ENCODE peak calls at places on chromosomes 7 and 10, in eight cellular contexts. J is T follicular helper cell; G is iPS-NIHi11; Z is ELF-1; C is heart right ventricle; U is aorta; N is brain microvascular endothelial cell; A is stimulated activated CD4-positive, alpha-beta T cell treated with anti-CD3 and anti-CD28 coated beads, Interleukin-1b, Interleukin-23, amount 100 ng/mL, for 48 hours. E is an unnamed sample.
A peak's percentile ranks its signal among the peaks of the same experiment; 100 is the strongest.

GRCh38 chr7:138658889-138659288 is 42.3 kb downstream of the SVOPL start:
- DNase-seq in C (no peak), A (no peak), G (no peak), J (no peak), U (no peak), Z (peak; percentile 79), N (no peak), E (no peak)

GRCh38 chr10:35546824-35547225 is 58.3 kb upstream of the GJD4 start:
- DNase-seq in A (no peak), C (no peak), G (no peak), J (no peak), Z (peak; percentile 78), N (peak; percentile 46), U (no peak), E (no peak)

GRCh38 chr7:15314922-15315321 is 246.9 kb downstream of the AGMO start:
- DNase-seq in G (no peak), C (no peak), U (no peak), Z (no peak), N (no peak), J (no peak), A (no peak), E (no peak)

GRCh38 chr10:49178489-49179471 is 9.4 kb downstream of the TMEM273 start:
- DNase-seq in A (no peak), C (no peak), G (no peak), Z (no peak), J (no peak), U (no peak), N (no peak), E (no peak)

GRCh38 chr10:123997486-123998196 is 95.8 kb downstream of the CHST15 start:
- DNase-seq in Z (no peak), C (no peak), G (no peak), N (peak; percentile 97), A (no peak), U (no peak), J (no peak), E (no peak)

GRCh38 chr10:21048086-21048485 is 151.0 kb upstream of the NEBL start:
- DNase-seq in Z (peak; percentile 24), J (no peak), A (no peak), U (no peak), N (no peak), C (no peak), G (no peak), E (no peak)

GRCh38 chr10:117736655-117737054 is 194.1 kb downstream of the EMX2 start:
- DNase-seq in J (no peak), C (no peak), A (no peak), G (peak; percentile 36), N (no peak), U (no peak), Z (peak; percentile 39), E (no peak)

GRCh38 chr10:122234416-122234815 is 36.7 kb upstream of the BTBD16 start:
- DNase-seq in G (no peak), N (no peak), Z (no peak), J (no peak), U (no peak), C (no peak), A (no peak), E (no peak)

GRCh38 chr7:102377-102711 is 90.0 kb upstream of the FAM20C start:
- DNase-seq in A (no peak), J (no peak), N (no peak), U (no peak), G (no peak), Z (no peak), C (no peak), E (no peak)

GRCh38 chr7:16638282-16639265 is 7.0 kb downstream of the ANKMY2 start:
- DNase-seq in G (no peak), C (no peak), U (no peak), N (no peak), A (no peak), Z (no peak), J (no peak), E (no peak)

GRCh38 chr7:128117691-128118090 is 86.5 kb upstream of the LRRC4 start:
- DNase-seq in Z (no peak), G (no peak), N (no peak), C (no peak), J (no peak), A (no peak), U (no peak), E (no peak)

GRCh38 chr10:70440296-70441160 is 953 bp downstream of the NODAL start:
- DNase-seq in U (peak; percentile 78), A (peak; percentile 25), Z (peak; percentile 82), G (peak; percentile 64), C (no peak), N (no peak), J (no peak), E (no peak)

GRCh38 chr7:25852249-25852994 is 299.6 kb upstream of the NFE2L3 start:
- DNase-seq in J (no peak), U (peak; percentile 80), G (no peak), Z (peak; percentile 85), A (no peak), C (no peak), N (no peak), E (no peak)

GRCh38 chr10:44697096-44697495 is 214.0 kb upstream of the TMEM72 start:
- DNase-seq in J (no peak), G (no peak), N (no peak), A (no peak), C (no peak), Z (no peak), U (no peak), E (no peak)

GRCh38 chr7:68752485-68752884 is 845.8 kb upstream of the AUTS2 start:
- DNase-seq in N (no peak), Z (no peak), J (no peak), G (no peak), A (no peak), C (no peak), U (no peak), E (no peak)

GRCh38 chr7:93856319-93856718 is 34.2 kb downstream of the TFPI2 start:
- DNase-seq in J (no peak), N (no peak), A (no peak), G (no peak), Z (no peak), C (no peak), U (no peak), E (no peak)

GRCh38 chr10:2456834-2457233 is 610.5 kb upstream of the PFKP start:
- DNase-seq in C (no peak), G (peak; percentile 38), A (no peak), N (no peak), U (no peak), J (no peak), Z (no peak), E (no peak)

GRCh38 chr7:151174246-151175046 is 7.0 kb upstream of the GBX1 start:
- DNase-seq in U (peak; percentile 80), J (no peak), A (peak; percentile 35), N (peak; percentile 8), C (peak; percentile 37), G (no peak), Z (peak; percentile 89), E (no peak)

GRCh38 chr7:66626236-66626957 is 2.3 kb upstream of the KCTD7 start:
- DNase-seq in G (no peak), N (no peak), J (no peak), U (no peak), A (no peak), Z (no peak), C (no peak), E (no peak)

GRCh38 chr7:150727381-150727780 is 9.8 kb upstream of the GIMAP5 start:
- DNase-seq in C (no peak), Z (no peak), J (no peak), G (no peak), U (no peak), N (no peak), A (no peak), E (no peak)

GRCh38 chr10:105189464-105189800 is 548.3 kb downstream of the SORCS3 start:
- DNase-seq in U (no peak), Z (no peak), C (no peak), N (no peak), J (no peak), G (no peak), A (no peak), E (no peak)

GRCh38 chr7:110548372-110548771 is 542.6 kb upstream of the LRRN3 start:
- DNase-seq in C (no peak), G (no peak), J (no peak), Z (no peak), U (no peak), N (no peak), A (no peak), E (no peak)

GRCh38 chr7:105600720-105601550 is 19.6 kb upstream of the EFCAB10 start:
- DNase-seq in J (no peak), A (no peak), N (no peak), U (peak; percentile 36), Z (peak; percentile 75), C (no peak), G (no peak), E (no peak)